ENCODE peak calls at places on chromosomes 4 and X, in five cellular contexts. V is H9, K is IMR-90, U is H1, T is trophoblast cell. Y is an unnamed sample.

GRCh38 chr4:85527815-85528214 is 52.9 kb downstream of the ARHGAP24 start:
- DNase-seq in V (no peak), K (no peak), U (no peak), T (no peak), Y (no peak)

GRCh38 chrX:40663880-40664630 is 16.7 kb upstream of the CXorf38 start:
- DNase-seq in V (peak), K (peak), U (no peak), T (peak), Y (no peak)

GRCh38 chr4:132642196-132642817 is 506.8 kb upstream of the PCDH10 start:
- DNase-seq in V (peak), K (peak), U (peak), T (peak), Y (peak)

GRCh38 chrX:34487364-34487763 is 169.7 kb downstream of the TMEM47 start:
- DNase-seq in V (no peak), K (no peak), U (no peak), T (no peak), Y (no peak)

GRCh38 chr4:96483308-96484030 is 643.6 kb downstream of the PDHA2 start:
- DNase-seq in V (peak), K (no peak), U (peak), T (no peak), Y (no peak)

GRCh38 chrX:76428243-76429130 is 977 bp downstream of the MAGEE1 start:
- DNase-seq in V (peak), K (no peak), U (no peak), T (no peak), Y (no peak)

GRCh38 chr4:80213117-80213815 is 16.0 kb downstream of the PRDM8 start:
- DNase-seq in V (no peak), K (peak), U (no peak), T (no peak), Y (no peak)

GRCh38 chr4:65825121-65825520 is 154.8 kb upstream of the EPHA5 start:
- DNase-seq in V (no peak), K (peak), U (no peak), T (no peak), Y (no peak)

GRCh38 chr4:150769845-150770244 is 187.9 kb downstream of the MAB21L2 start:
- DNase-seq in V (no peak), K (no peak), U (no peak), T (no peak), Y (no peak)

GRCh38 chrX:38087594-38087993 is 81.2 kb downstream of the SYTL5 start:
- DNase-seq in V (no peak), K (no peak), U (no peak), T (no peak), Y (no peak)

GRCh38 chrX:111086521-111087127 is 9.4 kb upstream of the PAK3 start:
- DNase-seq in V (no peak), K (no peak), U (no peak), T (no peak), Y (peak)

GRCh38 chrX:140794642-140795041 is 85.1 kb downstream of the LINC00632 start:
- DNase-seq in V (no peak), K (no peak), U (no peak), T (no peak), Y (no peak)

GRCh38 chr4:157128395-157128794 is 52.4 kb downstream of the GLRB start:
- DNase-seq in V (no peak), K (peak), U (no peak), T (no peak), Y (no peak)

GRCh38 chr4:54322817-54323417 is 93.8 kb downstream of the PDGFRA start:
- DNase-seq in V (peak), K (peak), U (peak), T (peak), Y (peak)

GRCh38 chr4:6087669-6088068 is 69.4 kb upstream of the C4orf50 start:
- DNase-seq in V (peak), K (peak), U (peak), T (no peak), Y (peak)

GRCh38 chrX:13128104-13128503 is 83.7 kb upstream of the FAM9C start:
- DNase-seq in V (no peak), K (peak), U (no peak), T (no peak), Y (no peak)

GRCh38 chr4:146029939-146030710 is 91.5 kb upstream of the ZNF827 start:
- DNase-seq in V (peak), K (no peak), U (no peak), T (peak), Y (no peak)

GRCh38 chr4:53529025-53529424 is 62.3 kb downstream of the LNX1 start:
- DNase-seq in V (no peak), K (no peak), U (no peak), T (no peak), Y (no peak)

GRCh38 chrX:153598541-153599191 is at the start of gene CCNQ:
- DNase-seq in V (peak), K (peak), U (no peak), T (peak), Y (no peak)

GRCh38 chr4:8427262-8427661 is 13.3 kb downstream of the ACOX3 start:
- DNase-seq in V (no peak), K (no peak), U (no peak), T (no peak), Y (no peak)

GRCh38 chrX:71998836-71999509 is 88.3 kb downstream of the NHSL2 start:
- DNase-seq in V (peak), K (no peak), U (no peak), T (peak), Y (no peak)

GRCh38 chr4:162787120-162787519 is 379.6 kb downstream of the NAF1 start:
- DNase-seq in V (no peak), K (no peak), U (no peak), T (no peak), Y (no peak)

GRCh38 chr4:162793004-162793403 is 373.7 kb downstream of the NAF1 start:
- DNase-seq in V (no peak), K (no peak), U (no peak), T (no peak), Y (no peak)

GRCh38 chr4:162793571-162793970 is 373.1 kb downstream of the NAF1 start:
- DNase-seq in V (no peak), K (no peak), U (no peak), T (peak), Y (no peak)

DNA sequence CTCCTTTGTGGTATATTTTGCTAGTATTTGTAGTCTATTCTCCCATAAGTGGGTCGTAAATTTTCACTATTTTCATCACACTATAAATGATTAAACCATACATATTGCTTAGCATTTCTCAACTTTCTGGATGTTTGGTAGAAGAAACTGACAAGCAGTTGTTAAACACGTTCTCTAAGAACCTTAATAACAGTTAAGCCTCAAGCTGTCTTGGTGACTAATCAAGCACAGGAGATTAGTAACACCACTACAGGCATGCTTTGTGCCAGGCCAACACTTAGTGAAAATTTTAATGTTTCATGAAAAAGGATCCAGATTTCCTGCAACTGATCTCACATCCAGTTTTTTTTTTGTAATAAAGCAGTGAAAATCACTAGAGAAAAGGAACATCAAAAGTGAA is 375.4 kb downstream of the NAF1 start:
- DNase-seq in V (no peak), K (no peak), U (no peak), T (no peak), Y (no peak)
- H2AK5ac ChIP-seq in V (no peak), K (no peak), U (no peak), T (no peak), Y (no peak)

GRCh38 chr4:70903282-70903603 is 1.1 kb downstream of the MOB1B start:
- DNase-seq in V (no peak), K (no peak), U (no peak), T (no peak), Y (no peak)

GRCh38 chr4:70901984-70902576 is at the start of gene MOB1B:
- DNase-seq in V (peak), K (peak), U (peak), T (peak), Y (peak)

GRCh38 chr4:70901607-70901983 is 574 bp upstream of the MOB1B start:
- DNase-seq in V (no peak), K (no peak), U (no peak), T (peak), Y (no peak)

GRCh38 chr4:70902577-70903281 is 560 bp downstream of the MOB1B start:
- DNase-seq in V (no peak), K (peak), U (no peak), T (no peak), Y (peak)
- H3K14ac ChIP-seq in V (peak), K (peak), U (no peak), T (peak), Y (peak)

GRCh38 chr4:159291176-159291575 is 188.3 kb downstream of the RAPGEF2 start:
- DNase-seq in V (no peak), K (no peak), U (no peak), T (no peak), Y (no peak)
- H2AK5ac ChIP-seq in V (no peak), K (no peak), U (no peak), T (no peak), Y (no peak)

GRCh38 chr4:3532714-3533336 is 603 bp upstream of the LRPAP1 start:
- DNase-seq in V (peak), K (no peak), U (no peak), T (no peak), Y (no peak)
- H3K14ac ChIP-seq in V (no peak), K (no peak), U (no peak), T (no peak), Y (peak)

DNA sequence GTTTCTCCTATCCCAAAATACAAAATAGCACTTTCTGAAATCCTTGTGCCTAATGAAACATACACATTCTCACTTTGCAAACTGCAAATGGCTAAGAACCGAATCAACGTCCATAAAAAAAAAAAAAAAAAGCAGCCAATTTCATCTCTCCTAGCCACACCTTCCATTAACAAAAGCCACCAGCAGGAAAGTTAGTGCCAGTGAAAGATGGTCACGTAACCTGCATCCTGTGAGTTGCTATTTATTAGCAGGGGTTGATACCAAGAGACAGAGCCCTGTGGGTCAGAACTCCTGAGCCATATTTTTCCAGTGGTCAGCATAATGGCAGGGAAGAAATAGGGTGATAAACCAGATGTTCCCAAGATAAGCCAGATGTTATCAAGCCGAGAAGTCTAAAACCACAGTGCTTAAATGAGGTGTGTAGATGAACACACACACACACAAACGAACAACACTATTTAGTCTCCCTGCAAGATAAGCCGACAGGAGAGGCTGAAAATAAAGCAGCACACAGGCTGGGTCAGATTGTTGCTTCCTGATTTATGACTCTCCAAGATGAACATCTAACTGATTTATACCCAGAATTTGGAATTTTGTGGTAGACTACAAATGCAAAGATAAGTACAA is 11.5 kb downstream of the PPARGC1A start:
- DNase-seq in V (no peak), K (no peak), U (no peak), T (no peak), Y (no peak)
- H2AK5ac ChIP-seq in V (no peak), K (no peak), U (no peak), T (no peak), Y (no peak)

GRCh38 chr4:15004701-15005301 is 2.5 kb downstream of the CPEB2 start:
- DNase-seq in V (peak), K (peak), U (no peak), T (peak), Y (peak)
- H3K14ac ChIP-seq in V (no peak), K (peak), U (no peak), T (peak), Y (no peak)

Y was measured in neuronal stem cell.